ENCODE peak calls at places on chromosome 4, in four cellular contexts. One of them, this sample, is unnamed.

GRCh38 chr4:57071340-57071739 is 38.8 kb downstream of the IGFBP7 start:
- DNase-seq in stimulated activated CD4-positive, alpha-beta T cell treated with anti-CD3 and anti-CD28 coated beads, TNF-alpha, amount 100 ng/mL, for 48 hours: no peak
- DNase-seq in dermis microvascular lymphatic vessel endothelial cell: no peak
- DNase-seq in tibial nerve: peak; percentile 51
- DNase-seq in this sample: no peak

GRCh38 chr4:68348577-68348976 is 1.3 kb downstream of the YTHDC1 start:
- DNase-seq in dermis microvascular lymphatic vessel endothelial cell: no peak
- DNase-seq in tibial nerve: no peak
- DNase-seq in stimulated activated CD4-positive, alpha-beta T cell treated with anti-CD3 and anti-CD28 coated beads, TNF-alpha, amount 100 ng/mL, for 48 hours: no peak
- DNase-seq in this sample: no peak

GRCh38 chr4:19224820-19225219 is 1026.9 kb upstream of the SLIT2 start:
- DNase-seq in dermis microvascular lymphatic vessel endothelial cell: peak; percentile 1
- DNase-seq in tibial nerve: no peak
- DNase-seq in stimulated activated CD4-positive, alpha-beta T cell treated with anti-CD3 and anti-CD28 coated beads, TNF-alpha, amount 100 ng/mL, for 48 hours: no peak
- DNase-seq in this sample: no peak

GRCh38 chr4:15451866-15452765 is 17.6 kb upstream of the CC2D2A start:
- DNase-seq in dermis microvascular lymphatic vessel endothelial cell: no peak
- DNase-seq in stimulated activated CD4-positive, alpha-beta T cell treated with anti-CD3 and anti-CD28 coated beads, TNF-alpha, amount 100 ng/mL, for 48 hours: no peak
- DNase-seq in tibial nerve: no peak
- DNase-seq in this sample: no peak

GRCh38 chr4:145271194-145271593 is 90.8 kb upstream of the OTUD4 start:
- DNase-seq in dermis microvascular lymphatic vessel endothelial cell: no peak
- DNase-seq in tibial nerve: no peak
- DNase-seq in stimulated activated CD4-positive, alpha-beta T cell treated with anti-CD3 and anti-CD28 coated beads, TNF-alpha, amount 100 ng/mL, for 48 hours: no peak
- DNase-seq in this sample: no peak

GRCh38 chr4:55258152-55258863 is 87.7 kb upstream of the SRD5A3 start:
- DNase-seq in stimulated activated CD4-positive, alpha-beta T cell treated with anti-CD3 and anti-CD28 coated beads, TNF-alpha, amount 100 ng/mL, for 48 hours: no peak
- DNase-seq in tibial nerve: no peak
- DNase-seq in dermis microvascular lymphatic vessel endothelial cell: no peak
- DNase-seq in this sample: no peak

GRCh38 chr4:73740353-73740778 is at the start of gene CXCL8:
- DNase-seq in dermis microvascular lymphatic vessel endothelial cell: peak; percentile 78
- DNase-seq in stimulated activated CD4-positive, alpha-beta T cell treated with anti-CD3 and anti-CD28 coated beads, TNF-alpha, amount 100 ng/mL, for 48 hours: no peak
- DNase-seq in tibial nerve: peak; percentile 47
- DNase-seq in this sample: peak; percentile 58

GRCh38 chr4:135123632-135124031 is 922.0 kb upstream of the PABPC4L start:
- DNase-seq in dermis microvascular lymphatic vessel endothelial cell: no peak
- DNase-seq in stimulated activated CD4-positive, alpha-beta T cell treated with anti-CD3 and anti-CD28 coated beads, TNF-alpha, amount 100 ng/mL, for 48 hours: no peak
- DNase-seq in tibial nerve: no peak
- DNase-seq in this sample: no peak

GRCh38 chr4:150662686-150663085 is 80.7 kb downstream of the MAB21L2 start:
- DNase-seq in dermis microvascular lymphatic vessel endothelial cell: no peak
- DNase-seq in stimulated activated CD4-positive, alpha-beta T cell treated with anti-CD3 and anti-CD28 coated beads, TNF-alpha, amount 100 ng/mL, for 48 hours: no peak
- DNase-seq in tibial nerve: no peak
- DNase-seq in this sample: no peak

GRCh38 chr4:76690906-76691275 is 207.1 kb downstream of the SOWAHB start:
- DNase-seq in stimulated activated CD4-positive, alpha-beta T cell treated with anti-CD3 and anti-CD28 coated beads, TNF-alpha, amount 100 ng/mL, for 48 hours: no peak
- DNase-seq in tibial nerve: no peak
- DNase-seq in dermis microvascular lymphatic vessel endothelial cell: no peak
- DNase-seq in this sample: no peak

GRCh38 chr4:47013373-47013772 is 18.0 kb upstream of the GABRB1 start:
- DNase-seq in stimulated activated CD4-positive, alpha-beta T cell treated with anti-CD3 and anti-CD28 coated beads, TNF-alpha, amount 100 ng/mL, for 48 hours: no peak
- DNase-seq in tibial nerve: no peak
- DNase-seq in dermis microvascular lymphatic vessel endothelial cell: no peak
- DNase-seq in this sample: no peak

GRCh38 chr4:89506866-89507494 is 199.4 kb upstream of the GPRIN3 start:
- DNase-seq in dermis microvascular lymphatic vessel endothelial cell: no peak
- DNase-seq in stimulated activated CD4-positive, alpha-beta T cell treated with anti-CD3 and anti-CD28 coated beads, TNF-alpha, amount 100 ng/mL, for 48 hours: no peak
- DNase-seq in tibial nerve: no peak
- DNase-seq in this sample: no peak

GRCh38 chr4:72567821-72568620 is 1.0 kb downstream of the ADAMTS3 start:
- DNase-seq in tibial nerve: peak; percentile 21
- DNase-seq in dermis microvascular lymphatic vessel endothelial cell: no peak
- DNase-seq in stimulated activated CD4-positive, alpha-beta T cell treated with anti-CD3 and anti-CD28 coated beads, TNF-alpha, amount 100 ng/mL, for 48 hours: peak; percentile 11
- DNase-seq in this sample: peak; percentile 84

GRCh38 chr4:6873291-6873690 is 36.3 kb upstream of the TBC1D14 start:
- DNase-seq in tibial nerve: no peak
- DNase-seq in dermis microvascular lymphatic vessel endothelial cell: no peak
- DNase-seq in stimulated activated CD4-positive, alpha-beta T cell treated with anti-CD3 and anti-CD28 coated beads, TNF-alpha, amount 100 ng/mL, for 48 hours: no peak
- DNase-seq in this sample: no peak

GRCh38 chr4:187908079-187908501 is 87.5 kb upstream of the ZFP42 start:
- DNase-seq in tibial nerve: no peak
- DNase-seq in dermis microvascular lymphatic vessel endothelial cell: no peak
- DNase-seq in stimulated activated CD4-positive, alpha-beta T cell treated with anti-CD3 and anti-CD28 coated beads, TNF-alpha, amount 100 ng/mL, for 48 hours: no peak
- DNase-seq in this sample: no peak

GRCh38 chr4:73599182-73599581 is 21.1 kb downstream of the RASSF6 start:
- DNase-seq in stimulated activated CD4-positive, alpha-beta T cell treated with anti-CD3 and anti-CD28 coated beads, TNF-alpha, amount 100 ng/mL, for 48 hours: no peak
- DNase-seq in tibial nerve: peak; percentile 12
- DNase-seq in dermis microvascular lymphatic vessel endothelial cell: no peak
- DNase-seq in this sample: no peak

GRCh38 chr4:24777528-24777927 is 17.8 kb upstream of the SOD3 start:
- DNase-seq in tibial nerve: no peak
- DNase-seq in stimulated activated CD4-positive, alpha-beta T cell treated with anti-CD3 and anti-CD28 coated beads, TNF-alpha, amount 100 ng/mL, for 48 hours: no peak
- DNase-seq in dermis microvascular lymphatic vessel endothelial cell: no peak
- DNase-seq in this sample: no peak

GRCh38 chr4:114226968-114227760 is 247.7 kb upstream of the ARSJ start:
- DNase-seq in dermis microvascular lymphatic vessel endothelial cell: no peak
- DNase-seq in stimulated activated CD4-positive, alpha-beta T cell treated with anti-CD3 and anti-CD28 coated beads, TNF-alpha, amount 100 ng/mL, for 48 hours: no peak
- DNase-seq in tibial nerve: no peak
- DNase-seq in this sample: no peak

GRCh38 chr4:40321671-40322131 is 13.4 kb upstream of the CHRNA9 start:
- DNase-seq in dermis microvascular lymphatic vessel endothelial cell: no peak
- DNase-seq in tibial nerve: no peak
- DNase-seq in stimulated activated CD4-positive, alpha-beta T cell treated with anti-CD3 and anti-CD28 coated beads, TNF-alpha, amount 100 ng/mL, for 48 hours: no peak
- DNase-seq in this sample: no peak

GRCh38 chr4:105453550-105454201 is 20.2 kb downstream of the PPA2 start:
- DNase-seq in tibial nerve: no peak
- DNase-seq in stimulated activated CD4-positive, alpha-beta T cell treated with anti-CD3 and anti-CD28 coated beads, TNF-alpha, amount 100 ng/mL, for 48 hours: no peak
- DNase-seq in dermis microvascular lymphatic vessel endothelial cell: no peak
- DNase-seq in this sample: no peak

GRCh38 chr4:86596802-86597201 is 2.7 kb downstream of the PTPN13 start:
- DNase-seq in tibial nerve: no peak
- DNase-seq in stimulated activated CD4-positive, alpha-beta T cell treated with anti-CD3 and anti-CD28 coated beads, TNF-alpha, amount 100 ng/mL, for 48 hours: no peak
- DNase-seq in dermis microvascular lymphatic vessel endothelial cell: no peak
- DNase-seq in this sample: no peak

GRCh38 chr4:108693819-108694218 is 43.4 kb downstream of the OSTC start:
- DNase-seq in tibial nerve: no peak
- DNase-seq in dermis microvascular lymphatic vessel endothelial cell: no peak
- DNase-seq in stimulated activated CD4-positive, alpha-beta T cell treated with anti-CD3 and anti-CD28 coated beads, TNF-alpha, amount 100 ng/mL, for 48 hours: no peak
- DNase-seq in this sample: no peak

GRCh38 chr4:173365359-173365996 is 5.3 kb upstream of the SAP30 start:
- DNase-seq in stimulated activated CD4-positive, alpha-beta T cell treated with anti-CD3 and anti-CD28 coated beads, TNF-alpha, amount 100 ng/mL, for 48 hours: no peak
- DNase-seq in tibial nerve: no peak
- DNase-seq in dermis microvascular lymphatic vessel endothelial cell: no peak
- DNase-seq in this sample: no peak

GRCh38 chr4:102860928-102861327 is 7.9 kb upstream of the CISD2 start:
- DNase-seq in dermis microvascular lymphatic vessel endothelial cell: no peak
- DNase-seq in tibial nerve: no peak
- DNase-seq in stimulated activated CD4-positive, alpha-beta T cell treated with anti-CD3 and anti-CD28 coated beads, TNF-alpha, amount 100 ng/mL, for 48 hours: no peak
- DNase-seq in this sample: no peak

GRCh38 chr4:3831529-3832150 is 65.5 kb downstream of the ADRA2C start:
- DNase-seq in tibial nerve: no peak
- DNase-seq in dermis microvascular lymphatic vessel endothelial cell: no peak
- DNase-seq in stimulated activated CD4-positive, alpha-beta T cell treated with anti-CD3 and anti-CD28 coated beads, TNF-alpha, amount 100 ng/mL, for 48 hours: no peak
- DNase-seq in this sample: no peak

GRCh38 chr4:5489260-5489659 is 219.1 kb downstream of the EVC2 start:
- DNase-seq in stimulated activated CD4-positive, alpha-beta T cell treated with anti-CD3 and anti-CD28 coated beads, TNF-alpha, amount 100 ng/mL, for 48 hours: no peak
- DNase-seq in dermis microvascular lymphatic vessel endothelial cell: no peak
- DNase-seq in tibial nerve: no peak
- DNase-seq in this sample: no peak

GRCh38 chr4:148443550-148444295 is 1.5 kb upstream of the NR3C2 start:
- DNase-seq in stimulated activated CD4-positive, alpha-beta T cell treated with anti-CD3 and anti-CD28 coated beads, TNF-alpha, amount 100 ng/mL, for 48 hours: no peak
- DNase-seq in dermis microvascular lymphatic vessel endothelial cell: no peak
- DNase-seq in tibial nerve: no peak
- DNase-seq in this sample: peak; percentile 58

GRCh38 chr4:47615385-47615784 is 130.3 kb downstream of the ATP10D start:
- DNase-seq in tibial nerve: no peak
- DNase-seq in dermis microvascular lymphatic vessel endothelial cell: no peak
- DNase-seq in stimulated activated CD4-positive, alpha-beta T cell treated with anti-CD3 and anti-CD28 coated beads, TNF-alpha, amount 100 ng/mL, for 48 hours: no peak
- DNase-seq in this sample: no peak

GRCh38 chr4:53865031-53865430 is 199.4 kb downstream of the CHIC2 start:
- DNase-seq in dermis microvascular lymphatic vessel endothelial cell: no peak
- DNase-seq in tibial nerve: no peak
- DNase-seq in stimulated activated CD4-positive, alpha-beta T cell treated with anti-CD3 and anti-CD28 coated beads, TNF-alpha, amount 100 ng/mL, for 48 hours: no peak
- DNase-seq in this sample: no peak

GRCh38 chr4:169557061-169557636 is 55.2 kb downstream of the NEK1 start:
- DNase-seq in stimulated activated CD4-positive, alpha-beta T cell treated with anti-CD3 and anti-CD28 coated beads, TNF-alpha, amount 100 ng/mL, for 48 hours: no peak
- DNase-seq in tibial nerve: no peak
- DNase-seq in dermis microvascular lymphatic vessel endothelial cell: no peak
- DNase-seq in this sample: no peak

GRCh38 chr4:76658231-76659102 is 223.4 kb downstream of the SHROOM3 start:
- DNase-seq in dermis microvascular lymphatic vessel endothelial cell: no peak
- DNase-seq in tibial nerve: no peak
- DNase-seq in stimulated activated CD4-positive, alpha-beta T cell treated with anti-CD3 and anti-CD28 coated beads, TNF-alpha, amount 100 ng/mL, for 48 hours: no peak
- DNase-seq in this sample: no peak

GRCh38 chr4:136036744-136037143 is 1495.5 kb downstream of the PCDH18 start:
- DNase-seq in dermis microvascular lymphatic vessel endothelial cell: no peak
- DNase-seq in tibial nerve: no peak
- DNase-seq in stimulated activated CD4-positive, alpha-beta T cell treated with anti-CD3 and anti-CD28 coated beads, TNF-alpha, amount 100 ng/mL, for 48 hours: no peak
- DNase-seq in this sample: no peak

GRCh38 chr4:37422102-37422501 is 177.6 kb downstream of the NWD2 start:
- DNase-seq in tibial nerve: no peak
- DNase-seq in stimulated activated CD4-positive, alpha-beta T cell treated with anti-CD3 and anti-CD28 coated beads, TNF-alpha, amount 100 ng/mL, for 48 hours: no peak
- DNase-seq in dermis microvascular lymphatic vessel endothelial cell: no peak
- DNase-seq in this sample: no peak

GRCh38 chr4:17492058-17492741 is 19.7 kb downstream of the QDPR start:
- DNase-seq in tibial nerve: no peak
- DNase-seq in dermis microvascular lymphatic vessel endothelial cell: no peak
- DNase-seq in stimulated activated CD4-positive, alpha-beta T cell treated with anti-CD3 and anti-CD28 coated beads, TNF-alpha, amount 100 ng/mL, for 48 hours: no peak
- DNase-seq in this sample: peak; percentile 23

GRCh38 chr4:6730603-6731300 is 14.8 kb downstream of the BLOC1S4 start:
- DNase-seq in stimulated activated CD4-positive, alpha-beta T cell treated with anti-CD3 and anti-CD28 coated beads, TNF-alpha, amount 100 ng/mL, for 48 hours: no peak
- DNase-seq in dermis microvascular lymphatic vessel endothelial cell: no peak
- DNase-seq in tibial nerve: no peak
- DNase-seq in this sample: no peak

GRCh38 chr4:186723207-186724047 is at the start of gene FAT1:
- DNase-seq in dermis microvascular lymphatic vessel endothelial cell: peak; percentile 12
- DNase-seq in tibial nerve: peak; percentile 40
- DNase-seq in stimulated activated CD4-positive, alpha-beta T cell treated with anti-CD3 and anti-CD28 coated beads, TNF-alpha, amount 100 ng/mL, for 48 hours: no peak
- DNase-seq in this sample: peak; percentile 58

GRCh38 chr4:186852078-186852420 is 128.4 kb upstream of the FAT1 start:
- DNase-seq in tibial nerve: no peak
- DNase-seq in stimulated activated CD4-positive, alpha-beta T cell treated with anti-CD3 and anti-CD28 coated beads, TNF-alpha, amount 100 ng/mL, for 48 hours: no peak
- DNase-seq in dermis microvascular lymphatic vessel endothelial cell: no peak
- DNase-seq in this sample: no peak

GRCh38 chr4:8690216-8690786 is 97.7 kb downstream of the CPZ start:
- DNase-seq in dermis microvascular lymphatic vessel endothelial cell: no peak
- DNase-seq in stimulated activated CD4-positive, alpha-beta T cell treated with anti-CD3 and anti-CD28 coated beads, TNF-alpha, amount 100 ng/mL, for 48 hours: no peak
- DNase-seq in tibial nerve: no peak
- DNase-seq in this sample: no peak

GRCh38 chr4:20813698-20814097 is 113.4 kb downstream of the PACRGL start:
- DNase-seq in dermis microvascular lymphatic vessel endothelial cell: no peak
- DNase-seq in tibial nerve: no peak
- DNase-seq in stimulated activated CD4-positive, alpha-beta T cell treated with anti-CD3 and anti-CD28 coated beads, TNF-alpha, amount 100 ng/mL, for 48 hours: no peak
- DNase-seq in this sample: no peak

This sample was measured in uterus.